ENCODE peak calls at places on chromosomes 13 and 19, in eight cellular contexts. U is HepG2, Y is HL-60, Q is HCT116, X is K562, E is SK-N-SH, O is GM23338, G is A549. J is an unnamed sample.

GRCh38 chr19:57099199-57099661 is 20.6 kb upstream of the USP29 start:
- DNase-seq in U (peak; percentile 49), Y (peak; percentile 36), Q (peak; percentile 1), X (peak; percentile 49), E (peak; percentile 87), O (peak; percentile 74), G (peak; percentile 42), J (no peak)

GRCh38 chr13:21799671-21800070 is 128.8 kb downstream of the FGF9 start:
- DNase-seq in U (no peak), Y (no peak), Q (no peak), X (no peak), E (no peak), O (no peak), G (no peak), J (no peak)

GRCh38 chr19:11116507-11116906 is 27.2 kb downstream of the LDLR start:
- DNase-seq in U (no peak), Y (no peak), Q (no peak), X (no peak), E (no peak), O (no peak), G (no peak), J (no peak)

GRCh38 chr13:72788831-72789230 is 6.9 kb downstream of the PIBF1 start:
- DNase-seq in U (no peak), Y (peak; percentile 28), Q (no peak), X (no peak), E (no peak), O (no peak), G (no peak), J (no peak)

GRCh38 chr13:77838271-77838670 is 80.4 kb downstream of the EDNRB start:
- DNase-seq in U (no peak), Y (no peak), Q (no peak), X (no peak), E (no peak), O (no peak), G (no peak), J (no peak)

GRCh38 chr19:32172761-32173160 is 172.6 kb upstream of the ZNF507 start:
- DNase-seq in U (no peak), Y (no peak), Q (no peak), X (no peak), E (no peak), O (peak; percentile 13), G (no peak), J (no peak)

GRCh38 chr19:55642153-55643002 is 1.1 kb upstream of the ZNF581 start:
- DNase-seq in U (no peak), Y (no peak), Q (no peak), X (peak; percentile 53), E (peak; percentile 47), O (no peak), G (no peak), J (no peak)

GRCh38 chr13:85650613-85651012 is 148.6 kb downstream of the SLITRK6 start:
- DNase-seq in U (no peak), Y (no peak), Q (no peak), X (no peak), E (no peak), O (peak; percentile 70), G (no peak), J (no peak)

GRCh38 chr19:39307233-39307821 is 11.1 kb downstream of the IFNL1 start:
- DNase-seq in U (no peak), Y (no peak), Q (no peak), X (no peak), E (no peak), O (peak; percentile 90), G (no peak), J (no peak)

GRCh38 chr13:102905905-102906304 is 60.1 kb downstream of the ERCC5 start:
- DNase-seq in U (no peak), Y (no peak), Q (no peak), X (no peak), E (no peak), O (no peak), G (no peak), J (no peak)

GRCh38 chr19:412356-413355 is 3.7 kb upstream of the C2CD4C start:
- DNase-seq in U (no peak), Y (no peak), Q (no peak), X (no peak), E (peak; percentile 38), O (peak; percentile 61), G (no peak), J (no peak)

GRCh38 chr13:49436890-49437289 is 7.0 kb downstream of the CAB39L start:
- DNase-seq in U (no peak), Y (no peak), Q (no peak), X (no peak), E (no peak), O (no peak), G (peak; percentile 34), J (no peak)

GRCh38 chr19:1465191-1466016 is 13.6 kb downstream of the C19orf25 start:
- DNase-seq in U (no peak), Y (no peak), Q (no peak), X (no peak), E (no peak), O (peak; percentile 78), G (no peak), J (no peak)

GRCh38 chr19:41351339-41352245 is 2.1 kb downstream of the TGFB1 start:
- DNase-seq in U (no peak), Y (peak; percentile 61), Q (no peak), X (peak; percentile 84), E (peak; percentile 62), O (peak; percentile 66), G (no peak), J (no peak)

GRCh38 chr19:21322528-21322927 is 6.7 kb downstream of the ZNF708 start:
- DNase-seq in U (no peak), Y (no peak), Q (no peak), X (no peak), E (no peak), O (no peak), G (no peak), J (no peak)

GRCh38 chr13:94327318-94327717 is 152.2 kb downstream of the DCT start:
- DNase-seq in U (no peak), Y (no peak), Q (no peak), X (no peak), E (no peak), O (peak; percentile 30), G (no peak), J (no peak)

GRCh38 chr13:95710313-95710712 is 33.4 kb downstream of the DNAJC3 start:
- DNase-seq in U (no peak), Y (no peak), Q (no peak), X (no peak), E (no peak), O (no peak), G (peak; percentile 32), J (no peak)

GRCh38 chr13:94435604-94436226 is 43.8 kb downstream of the DCT start:
- DNase-seq in U (peak; percentile 27), Y (peak; percentile 9), Q (peak; percentile 34), X (peak; percentile 40), E (peak; percentile 60), O (peak; percentile 82), G (peak; percentile 37), J (no peak)

DNA sequence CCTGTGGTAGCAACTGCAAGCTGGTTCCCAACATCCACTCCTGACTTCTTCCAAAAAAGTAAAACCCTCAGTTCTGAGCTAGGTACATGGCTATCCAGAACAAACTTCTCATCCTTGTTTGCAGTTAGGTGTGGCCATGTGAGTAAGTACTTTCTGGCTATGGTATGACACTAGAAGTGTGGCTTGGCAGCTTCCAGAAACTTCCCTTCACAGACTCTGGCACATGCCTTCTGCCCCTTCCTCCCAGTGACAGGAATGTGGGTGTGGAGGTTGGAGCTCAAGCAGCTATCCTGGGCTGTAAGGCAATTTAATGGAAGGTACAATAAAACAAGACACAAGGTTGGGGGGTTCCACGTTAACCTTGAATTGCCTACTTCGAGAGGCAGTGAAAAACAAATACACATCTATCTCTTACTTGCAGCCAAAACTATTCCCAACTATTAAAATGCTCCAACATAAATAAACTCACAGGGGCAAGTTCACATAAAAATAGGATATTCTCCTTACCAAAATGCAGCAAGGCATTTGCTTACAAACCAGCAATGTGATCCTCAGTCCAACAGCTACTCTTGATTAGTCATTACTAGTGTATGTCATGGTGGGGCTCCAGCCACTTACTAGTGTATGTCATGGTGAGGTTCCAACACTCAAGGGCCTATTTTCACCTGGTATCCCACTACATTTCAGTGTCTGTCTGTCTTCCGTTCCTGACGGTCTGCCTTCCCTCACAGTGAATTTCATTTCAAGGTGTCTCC is 3.1 kb downstream of the SMG9 start:
- DNase-seq in U (no peak), Y (no peak), Q (no peak), X (no peak), E (no peak), O (no peak), G (no peak), J (no peak)
- TF ChIP-seq REST in U (no peak), Y (no peak), Q (no peak), X (no peak), E (no peak), O (no peak), G (no peak), J (no peak)

GRCh38 chr19:5306531-5306930 is 34.1 kb downstream of the PTPRS start:
- DNase-seq in U (no peak), Y (no peak), Q (no peak), X (no peak), E (no peak), O (no peak), G (no peak), J (no peak)
- H3K4me3 ChIP-seq in U (no peak overlapping the region), Y (no peak overlapping the region), Q (no peak overlapping the region), X (no peak overlapping the region), E (no peak overlapping the region), O (no peak overlapping the region), G (no peak overlapping the region), J (no peak overlapping the region)

DNA sequence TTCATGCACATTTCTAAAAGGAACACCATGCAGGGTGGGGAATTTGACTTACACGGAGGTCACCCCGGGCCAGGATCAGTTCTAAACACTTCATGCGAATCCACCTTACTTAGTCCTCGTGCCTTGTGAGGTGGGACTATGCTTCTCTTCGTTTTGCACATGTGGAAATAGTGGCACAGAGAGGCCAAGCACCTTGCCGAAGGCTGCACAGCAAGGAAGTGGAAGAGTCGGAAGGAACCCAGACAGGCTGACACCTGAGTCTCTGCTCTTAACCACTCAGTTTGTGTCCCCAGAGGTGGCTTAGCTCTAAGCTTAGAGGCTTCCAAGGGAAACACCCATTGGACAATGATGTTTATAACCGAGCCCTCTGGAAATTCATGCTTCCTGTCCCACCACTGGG is 150.1 kb downstream of the CACNA1A start:
- DNase-seq in U (no peak), Y (no peak), Q (no peak), X (no peak), E (no peak), O (no peak), G (no peak), J (no peak)
- TF ChIP-seq REST in U (no peak), Y (no peak), Q (no peak), X (no peak), E (no peak), O (no peak), G (no peak), J (no peak)

DNA sequence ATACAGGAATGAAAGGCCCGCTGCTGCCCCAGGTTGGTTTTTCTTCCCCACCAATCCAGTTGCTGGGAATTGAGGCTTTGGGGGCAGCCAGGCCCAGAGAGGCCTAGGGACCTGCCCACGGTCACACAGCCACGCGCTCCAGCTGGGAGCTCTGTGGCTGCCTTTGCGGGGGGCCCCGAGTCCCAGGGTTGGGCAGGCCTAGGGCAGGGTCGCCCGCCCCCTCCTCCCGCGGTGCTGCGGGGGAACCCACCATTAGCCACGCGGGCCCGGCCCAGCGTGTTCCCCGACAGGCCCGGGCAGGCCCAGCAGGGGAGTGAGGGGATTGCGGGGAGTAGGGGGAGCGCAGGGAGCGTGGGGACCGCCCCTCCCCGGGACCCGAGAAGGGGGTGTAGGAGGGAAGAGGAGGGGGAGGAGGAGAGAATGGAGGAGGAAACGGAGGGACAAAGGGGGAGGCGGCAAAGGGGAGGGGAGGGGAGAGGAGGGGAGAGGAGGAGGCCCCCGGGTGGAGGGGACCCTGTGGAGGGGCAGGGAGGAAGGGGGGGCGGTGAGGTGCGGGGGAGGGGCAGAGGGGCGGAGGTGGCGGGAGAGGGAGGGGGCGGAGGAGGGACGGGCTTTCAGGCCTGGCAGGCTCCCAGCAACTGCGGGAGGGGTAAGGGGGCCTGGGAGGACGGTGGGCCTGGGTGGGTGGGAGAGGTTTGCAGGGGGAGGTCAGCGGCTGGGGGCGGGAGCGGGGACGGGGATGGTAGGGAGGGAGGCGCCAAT is 12.9 kb upstream of the TLE2 start:
- DNase-seq in U (no peak), Y (no peak), Q (no peak), X (no peak), E (no peak), O (peak; percentile 40), G (no peak), J (no peak)
- H3K4me3 ChIP-seq in U (peak overlapping the region; percentile 16), Y (no peak overlapping the region), Q (no peak overlapping the region), X (no peak overlapping the region), E (no peak overlapping the region), O (peak overlapping the region; percentile 63), G (no peak overlapping the region), J (no peak overlapping the region)